ENCODE peak calls at places on chromosomes 3 and 15, in eight cellular contexts. W, I, O, X, P, B, R and C are unnamed samples. For H3K4me1 and H3K9me3, the result is how much of the 10 kb centered on the place peaks cover.

GRCh38 chr3:82461049-82461889 is 699.8 kb upstream of the GBE1 start:
- DNase-seq in B (no peak), I (no peak), W (no peak), X (no peak), P (no peak), O (no peak), R (no peak), C (no peak)

GRCh38 chr3:128555098-128555825 is 62.3 kb upstream of the GATA2 start:
- DNase-seq in P (no peak), B (peak), W (no peak), O (no peak), I (peak), X (no peak), R (no peak), C (no peak)

GRCh38 chr15:74008901-74009300 is 14.4 kb downstream of the PML start:
- DNase-seq in W (no peak), P (no peak), I (no peak), O (no peak), B (no peak), X (no peak), R (no peak), C (no peak)

GRCh38 chr15:99085413-99086326 is 19.2 kb upstream of the SYNM start:
- DNase-seq in W (no peak), I (no peak), O (no peak), X (no peak), B (no peak), R (no peak), P (no peak), C (no peak)

GRCh38 chr3:1501396-1501795 is 408.6 kb downstream of the CNTN6 start:
- DNase-seq in P (no peak), R (no peak), B (no peak), W (no peak), X (no peak), I (no peak), O (no peak), C (no peak)

GRCh38 chr3:46558184-46559029 is 7.7 kb downstream of the LRRC2 start:
- DNase-seq in O (no peak), P (no peak), B (peak), I (peak), W (peak), R (no peak), X (peak), C (peak)

GRCh38 chr3:129937717-129938116 is 36.8 kb upstream of the TRH start:
- DNase-seq in W (no peak), I (no peak), X (no peak), B (no peak), P (no peak), R (no peak), O (no peak), C (no peak)

GRCh38 chr3:97793415-97794019 is 28.3 kb upstream of the CRYBG3 start:
- DNase-seq in I (no peak), W (peak), B (no peak), R (no peak), X (peak), O (peak), P (peak), C (peak)

GRCh38 chr3:60979861-60980739 is 271.2 kb downstream of the FHIT start:
- DNase-seq in W (no peak), P (no peak), O (no peak), I (no peak), R (no peak), X (no peak), B (no peak), C (no peak)

GRCh38 chr15:82231233-82231632 is 31.3 kb downstream of the EFL1 start:
- DNase-seq in B (no peak), R (no peak), O (no peak), W (no peak), X (no peak), P (no peak), I (no peak), C (no peak)

GRCh38 chr3:38003371-38003816 is 12.8 kb downstream of the VILL start:
- DNase-seq in X (peak), R (no peak), I (peak), W (peak), B (peak), P (peak), O (peak), C (peak)

GRCh38 chr15:83784975-83785374 is 131.1 kb downstream of the ADAMTSL3 start:
- DNase-seq in I (no peak), B (no peak), W (no peak), R (no peak), X (no peak), O (no peak), P (no peak), C (no peak)

GRCh38 chr3:149020839-149021252 is 29.5 kb downstream of the GYG1 start:
- DNase-seq in I (no peak), R (no peak), X (no peak), W (no peak), B (no peak), O (no peak), P (peak), C (no peak)

GRCh38 chr15:63054985-63055384 is 12.4 kb downstream of the TPM1 start:
- DNase-seq in R (no peak), O (no peak), W (no peak), I (no peak), P (no peak), X (no peak), B (no peak), C (peak)

GRCh38 chr15:22922003-22922402 is 58.2 kb downstream of the CYFIP1 start:
- DNase-seq in B (no peak), O (no peak), I (no peak), X (no peak), P (no peak), W (no peak), R (no peak), C (no peak)

GRCh38 chr15:88467935-88468528 is 524 bp downstream of the MRPS11 start:
- DNase-seq in W (peak), B (no peak), R (no peak), P (no peak), O (no peak), X (no peak), I (no peak), C (no peak)

GRCh38 chr3:58035512-58035867 is 27.3 kb downstream of the FLNB start:
- DNase-seq in R (no peak), W (no peak), I (no peak), O (no peak), P (no peak), B (no peak), X (no peak), C (no peak)

GRCh38 chr3:64445318-64446300 is 220.3 kb upstream of the PRICKLE2 start:
- DNase-seq in W (peak), R (no peak), P (peak), O (peak), X (peak), B (no peak), I (peak), C (peak)

GRCh38 chr3:24222165-24222805 is 272.4 kb downstream of the THRB start:
- DNase-seq in R (no peak), P (no peak), W (no peak), B (no peak), O (no peak), I (no peak), X (no peak), C (no peak)

GRCh38 chr15:27563765-27564164 is 535.4 kb downstream of the OCA2 start:
- DNase-seq in B (no peak), P (no peak), X (no peak), W (no peak), O (no peak), R (no peak), I (no peak), C (no peak)

GRCh38 chr3:32077260-32078084 is 28.9 kb upstream of the GPD1L start:
- DNase-seq in X (no peak), I (no peak), R (no peak), P (no peak), O (no peak), B (peak), W (peak), C (no peak)

GRCh38 chr15:39364721-39365120 is 216.2 kb upstream of the THBS1 start:
- DNase-seq in O (no peak), B (no peak), R (no peak), I (no peak), P (no peak), W (no peak), X (no peak), C (no peak)

GRCh38 chr15:89143503-89144162 is 55.4 kb downstream of the ABHD2 start:
- DNase-seq in O (no peak), X (no peak), R (no peak), P (no peak), B (no peak), I (no peak), W (no peak), C (no peak)

GRCh38 chr3:80018375-80018774 is 250.6 kb upstream of the ROBO1 start:
- DNase-seq in W (no peak), I (no peak), O (no peak), P (no peak), X (no peak), R (no peak), B (no peak), C (no peak)

GRCh38 chr3:139534444-139534812 is 5.1 kb downstream of the RBP1 start:
- DNase-seq in P (no peak), R (no peak), O (no peak), W (no peak), X (no peak), I (no peak), B (no peak), C (no peak)

GRCh38 chr3:162770556-162770955 is 1273.9 kb downstream of the OTOL1 start:
- DNase-seq in X (no peak), R (no peak), P (no peak), B (no peak), W (no peak), O (no peak), I (no peak), C (no peak)

GRCh38 chr3:14767245-14767593 is 51.5 kb upstream of the FGD5 start:
- DNase-seq in W (no peak), I (no peak), X (no peak), B (no peak), P (no peak), R (no peak), O (no peak), C (no peak)

GRCh38 chr3:191246628-191247027 is 47.6 kb downstream of the OSTN start:
- DNase-seq in W (no peak), X (peak), R (no peak), B (no peak), O (no peak), I (no peak), P (no peak), C (peak)

GRCh38 chr15:72554471-72555425 is 80.6 kb downstream of the ARIH1 start:
- DNase-seq in R (no peak), W (no peak), B (no peak), O (no peak), X (no peak), P (no peak), I (no peak), C (no peak)

GRCh38 chr15:70781236-70781635 is 17.9 kb upstream of the UACA start:
- DNase-seq in I (no peak), B (no peak), W (no peak), R (no peak), X (no peak), P (no peak), O (no peak), C (no peak)

GRCh38 chr3:156675744-156676466 is 1.5 kb downstream of the TIPARP start:
- DNase-seq in O (no peak), I (peak), B (peak), X (peak), W (peak), P (no peak), R (peak), C (peak)

GRCh38 chr3:110881069-110881468 is 190.5 kb upstream of the NECTIN3 start:
- DNase-seq in I (peak), O (no peak), R (no peak), P (peak), B (peak), X (no peak), W (peak), C (peak)

GRCh38 chr3:18758047-18758704 is 333.0 kb upstream of the SATB1 start:
- DNase-seq in O (peak), R (no peak), W (peak), I (no peak), B (no peak), X (peak), P (peak), C (peak)

GRCh38 chr3:184354121-184354728 is 7.2 kb downstream of the CLCN2 start:
- DNase-seq in I (peak), R (no peak), W (peak), O (no peak), B (no peak), X (peak), P (no peak), C (peak)

GRCh38 chr15:81752974-81753373 is 292.8 kb downstream of the MEX3B start:
- DNase-seq in I (no peak), X (no peak), R (no peak), P (no peak), W (no peak), O (no peak), B (no peak), C (no peak)

GRCh38 chr3:36700537-36701248 is 63.7 kb downstream of the DCLK3 start:
- DNase-seq in I (peak), X (peak), W (peak), R (no peak), P (peak), B (no peak), O (peak), C (peak)

GRCh38 chr15:58221591-58222241 is 83.5 kb downstream of the AQP9 start:
- DNase-seq in X (peak), O (no peak), P (no peak), B (no peak), I (no peak), R (no peak), W (peak), C (no peak)

GRCh38 chr15:40343512-40343911 is 2.8 kb upstream of the CCDC9B start:
- DNase-seq in X (no peak), P (no peak), I (no peak), O (no peak), B (no peak), R (peak), W (no peak), C (peak)

GRCh38 chr3:16381426-16381825 is 116.4 kb downstream of the OXNAD1 start:
- DNase-seq in W (no peak), R (no peak), B (no peak), O (no peak), P (no peak), X (no peak), I (no peak), C (no peak)
- H3K4me1 ChIP-seq in W (under half), R (under half), B (under half), O (under half), P (under half), X (under half), I (under half), C (under half)

GRCh38 chr3:178699364-178699763 is 163.1 kb downstream of the KCNMB2 start:
- DNase-seq in W (no peak), X (no peak), R (no peak), B (no peak), I (no peak), O (no peak), P (no peak), C (no peak)
- H3K9me3 ChIP-seq in W (under half), X (under half), R (under half), B (under half), I (under half), O (under half), P (under half), C (under half)

DNA sequence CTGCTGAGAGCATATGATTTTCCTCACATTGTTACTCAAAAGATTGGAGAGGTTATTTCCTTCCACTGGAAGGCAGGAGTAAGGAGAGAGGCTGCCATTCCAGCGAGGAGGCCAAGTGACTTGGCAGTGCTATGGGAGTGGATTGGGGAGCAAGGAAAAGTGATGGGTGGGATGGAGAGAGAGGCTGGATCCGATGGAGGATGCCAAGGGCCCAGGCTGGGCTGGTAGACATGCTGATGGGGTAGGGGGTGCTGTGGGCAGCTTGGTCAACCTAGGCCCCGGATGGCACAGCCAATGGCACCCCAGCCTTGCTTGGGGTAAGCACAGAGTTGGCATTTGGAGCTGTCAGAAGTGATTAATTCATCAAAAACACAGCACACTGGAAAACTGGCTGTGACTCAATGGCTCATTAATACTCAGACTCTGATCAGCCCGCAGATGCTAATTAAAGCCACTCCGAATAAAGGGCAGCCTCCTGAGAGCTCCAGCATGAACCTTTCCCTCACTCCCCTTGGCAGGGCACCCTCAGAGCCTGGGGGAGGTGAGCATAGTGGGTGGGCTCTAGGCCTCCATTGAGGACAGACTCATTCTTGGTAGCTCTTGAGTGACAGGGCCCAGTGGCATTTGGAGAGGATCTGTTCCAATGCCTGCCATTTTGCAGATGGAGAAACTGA is 22.1 kb upstream of the SLC6A1 start:
- DNase-seq in I (no peak), W (no peak), R (no peak), P (no peak), O (no peak), B (no peak), X (no peak), C (no peak)
- H3K4me1 ChIP-seq in I (under half), W (under half), R (under half), P (under half), O (under half), B (under half), X (under half), C (under half)

GRCh38 chr15:25237291-25237978 is 201.4 kb downstream of the UBE3A start:
- DNase-seq in X (no peak), I (peak), P (no peak), W (no peak), B (no peak), O (no peak), R (no peak), C (no peak)
- H3K9me3 ChIP-seq in X (under half), I (under half), P (under half), W (half or more), B (under half), O (under half), R (under half), C (under half)